ENCODE peak calls at places on chromosomes 11 and 22, in four cellular contexts. H is adrenal gland, P is ovary, K is fibroblast of lung. L is an unnamed sample. For H3K27me3 and H3K4me1, the result is how much of the 10 kb centered on the place peaks cover.

GRCh38 chr11:45285289-45285828 is 782 bp downstream of the SYT13 start:
- DNase-seq in K (no peak), P (no peak), H (no peak), L (no peak)

GRCh38 chr11:9265211-9266131 is at the start of gene DENND5A:
- DNase-seq in H (peak), K (peak), P (peak), L (peak)

GRCh38 chr11:22922672-22923071 is 62.4 kb upstream of the CCDC179 start:
- DNase-seq in K (no peak), P (no peak), H (no peak), L (no peak)

GRCh38 chr22:30202531-30203006 is 44.0 kb downstream of the LIF start:
- DNase-seq in P (peak), K (peak), H (no peak), L (no peak)

GRCh38 chr11:82791779-82792178 is 58.1 kb upstream of the FAM181B start:
- DNase-seq in K (no peak), P (no peak), H (no peak), L (no peak)

GRCh38 chr11:12841946-12842630 is 167.0 kb upstream of the RASSF10 start:
- DNase-seq in H (peak), P (no peak), K (peak), L (no peak)

GRCh38 chr11:44267366-44268072 is 42.4 kb downstream of the ALX4 start:
- DNase-seq in P (no peak), K (no peak), H (no peak), L (no peak)

GRCh38 chr11:120055646-120056045 is 82.3 kb downstream of the TRIM29 start:
- DNase-seq in H (no peak), P (no peak), K (no peak), L (no peak)

GRCh38 chr11:57140568-57140967 is 41.2 kb upstream of the LRRC55 start:
- DNase-seq in K (no peak), P (no peak), H (no peak), L (no peak)

GRCh38 chr11:47917643-47918369 is 62.6 kb upstream of the PTPRJ start:
- DNase-seq in K (peak), P (peak), H (peak), L (peak)

GRCh38 chr11:119752324-119752723 is 23.3 kb upstream of the NECTIN1 start:
- DNase-seq in H (no peak), K (no peak), P (no peak), L (no peak)

GRCh38 chr11:16082532-16083055 is 273.8 kb downstream of the SOX6 start:
- DNase-seq in H (no peak), K (no peak), P (no peak), L (no peak)

GRCh38 chr22:39519681-39520053 is 695 bp upstream of the ATF4 start:
- DNase-seq in P (peak), K (peak), H (peak), L (no peak)

GRCh38 chr11:33997473-33998347 is 53.8 kb upstream of the CAPRIN1 start:
- DNase-seq in H (no peak), K (peak), P (no peak), L (no peak)

GRCh38 chr11:43852057-43852636 is 28.5 kb upstream of the ALKBH3 start:
- DNase-seq in H (peak), K (peak), P (no peak), L (peak)

GRCh38 chr22:28759861-28760560 is 12.5 kb upstream of the CCDC117 start:
- DNase-seq in K (no peak), P (no peak), H (no peak), L (no peak)
- H3K27ac ChIP-seq in K (no peak), P (no peak), H (no peak), L (no peak)

GRCh38 chr22:17012267-17012666 is 4.2 kb upstream of the GAB4 start:
- DNase-seq in K (no peak), H (no peak), P (no peak), L (no peak)
- H3K27me3 ChIP-seq in K (under half), H (under half), P (under half), L (under half)

GRCh38 chr22:43600265-43600664 is 188.5 kb downstream of the MPPED1 start:
- DNase-seq in H (no peak), P (no peak), K (no peak), L (no peak)
- H3K4me1 ChIP-seq in H (under half), P (under half), K (under half), L (under half)

GRCh38 chr11:111327908-111328624 is 29.7 kb downstream of the POU2AF3 start:
- DNase-seq in H (peak), P (no peak), K (no peak), L (no peak)
- H3K27ac ChIP-seq in H (peak), P (peak), K (no peak), L (no peak)

DNA sequence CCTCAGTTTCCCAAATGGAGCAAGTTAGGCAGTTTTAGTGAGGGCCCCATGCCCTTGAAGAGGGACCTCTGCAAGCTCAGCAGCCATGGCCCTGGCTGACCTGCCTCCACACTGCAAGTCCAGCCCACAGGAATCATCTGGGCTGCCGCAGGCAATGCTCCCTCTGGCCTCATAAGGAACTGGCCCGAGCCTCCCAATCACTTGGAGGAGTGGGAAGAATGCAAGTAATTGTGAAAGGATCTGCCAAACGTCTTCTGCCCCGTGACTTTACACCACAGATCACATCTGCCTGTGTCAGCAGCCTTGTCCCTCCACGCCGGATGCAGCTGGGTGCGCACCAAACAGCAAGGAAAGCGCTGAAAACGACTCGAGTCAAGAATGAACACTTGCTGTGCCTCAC is 23.9 kb downstream of the OPCML start:
- DNase-seq in H (no peak), K (no peak), P (no peak), L (no peak)
- H3K27me3 ChIP-seq in H (under half), K (under half), P (under half), L (under half)

DNA sequence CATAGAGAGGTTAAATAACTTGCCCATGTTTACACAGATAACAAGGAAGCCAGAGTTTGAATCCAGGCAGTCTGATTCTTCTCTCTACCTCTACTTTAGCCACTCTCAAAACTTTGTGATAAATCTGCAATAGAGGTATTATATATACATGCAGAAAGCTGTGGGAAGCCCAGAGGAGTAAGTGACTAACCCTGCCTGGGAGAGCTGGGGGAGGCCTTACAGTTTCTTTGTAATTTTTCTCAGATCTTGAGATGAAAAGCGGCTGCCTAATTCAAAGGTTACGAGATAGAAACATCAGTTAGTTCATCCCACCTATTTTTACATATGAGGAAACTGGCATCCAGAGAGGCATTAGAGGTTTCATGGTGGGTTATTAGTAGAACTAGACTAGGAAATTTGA is 4.9 kb downstream of the STIM1 start:
- DNase-seq in H (no peak), K (no peak), P (no peak), L (no peak)
- H3K4me1 ChIP-seq in H (under half), K (under half), P (under half), L (half or more)

GRCh38 chr22:50532353-50532700 is 2.5 kb upstream of the TYMP start:
- DNase-seq in H (no peak), K (no peak), P (no peak), L (no peak)
- H3K27ac ChIP-seq in H (peak), K (no peak), P (no peak), L (peak)

DNA sequence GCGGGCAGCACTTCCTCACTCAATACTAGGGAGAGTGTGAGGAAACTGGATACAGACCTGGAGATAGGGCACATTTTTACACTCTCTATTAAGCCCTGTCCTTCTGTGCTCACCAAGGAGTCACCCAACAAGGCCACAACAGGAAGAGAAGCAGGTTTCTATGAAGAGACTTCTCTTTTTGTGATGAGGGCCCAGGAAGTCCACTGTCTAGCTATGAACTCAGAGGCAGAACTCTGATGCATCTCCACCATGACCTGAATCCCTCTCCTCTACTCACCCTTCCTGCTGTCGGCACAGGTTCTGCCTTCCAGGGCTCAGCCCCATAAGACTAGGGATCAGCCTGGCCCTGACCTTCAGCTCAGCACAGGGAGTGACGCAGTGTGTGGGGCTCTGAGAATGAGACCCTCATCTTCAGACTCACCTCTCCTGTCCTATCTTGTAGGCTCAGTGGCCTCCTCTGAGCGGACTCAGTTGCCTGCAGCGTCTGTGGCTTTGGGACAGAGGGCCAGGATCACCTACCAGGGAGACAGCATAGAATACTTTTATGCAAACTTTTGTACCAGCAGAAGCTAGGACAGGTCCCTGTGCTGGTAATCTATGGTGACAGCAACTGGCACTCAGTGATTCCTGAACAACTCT is 49.3 kb upstream of the IGLL5 start:
- DNase-seq in K (no peak), H (no peak), P (no peak), L (no peak)
- H3K27me3 ChIP-seq in K (under half), H (under half), P (under half), L (under half)

GRCh38 chr22:46547179-46547882 is 9.9 kb upstream of the CELSR1 start:
- DNase-seq in P (no peak), H (peak), K (peak), L (no peak)

GRCh38 chr22:46547883-46548244 is 10.4 kb upstream of the CELSR1 start:
- DNase-seq in K (peak), H (peak), P (no peak), L (no peak)

GRCh38 chr22:46546466-46547178 is 9.2 kb upstream of the CELSR1 start:
- DNase-seq in H (peak), K (peak), P (no peak), L (no peak)

GRCh38 chr22:46542011-46542985 is 4.9 kb upstream of the CELSR1 start:
- DNase-seq in H (peak), K (peak), P (peak), L (peak)

GRCh38 chr22:46545041-46545796 is 7.8 kb upstream of the CELSR1 start:
- DNase-seq in H (no peak), P (no peak), K (no peak), L (no peak)
- H3K4me1 ChIP-seq in H (under half), P (under half), K (under half), L (under half)

L was measured in CD4-positive, alpha-beta memory T cell.